ENCODE peak calls at places on chromosomes 4 and X, in eight cellular contexts. N, J, M, D, X, K, L and P are unnamed samples.
A peak's percentile ranks its signal among the peaks of the same experiment; 100 is the strongest.

GRCh38 chrX:77346859-77347258 is 100.3 kb upstream of the FGF16 start:
- DNase-seq in N (no peak), J (no peak), D (no peak), X (no peak), L (no peak), K (no peak), M (no peak), P (no peak)

GRCh38 chr4:60452259-60452658 is 747.9 kb upstream of the ADGRL3 start:
- DNase-seq in N (no peak), X (no peak), K (no peak), J (no peak), D (no peak), L (no peak), M (no peak), P (no peak)

GRCh38 chr4:48403358-48403757 is 62.0 kb downstream of the SLAIN2 start:
- DNase-seq in J (no peak), L (no peak), D (no peak), M (peak; percentile 68), X (no peak), K (no peak), N (no peak), P (no peak)

GRCh38 chr4:8277356-8278008 is 7.9 kb downstream of the HTRA3 start:
- DNase-seq in L (no peak), K (no peak), N (no peak), D (no peak), M (no peak), X (no peak), J (no peak), P (no peak)

GRCh38 chr4:117831060-117831683 is 203.1 kb upstream of the NDST3 start:
- DNase-seq in M (no peak), L (no peak), K (no peak), J (no peak), D (no peak), N (no peak), X (no peak), P (no peak)

GRCh38 chr4:158121203-158121586 is 51.6 kb downstream of the GASK1B start:
- DNase-seq in L (no peak), K (no peak), X (no peak), D (no peak), N (peak; percentile 68), J (peak; percentile 91), M (no peak), P (no peak)

GRCh38 chr4:116788723-116789122 is 296.7 kb downstream of the TRAM1L1 start:
- DNase-seq in M (no peak), L (no peak), K (no peak), J (no peak), X (no peak), N (no peak), D (no peak), P (no peak)

GRCh38 chr4:108031427-108032083 is 41.9 kb downstream of the HADH start:
- DNase-seq in K (no peak), X (no peak), L (no peak), M (no peak), D (no peak), N (no peak), J (no peak), P (no peak)

GRCh38 chr4:145938618-145939177 is at the start of gene ZNF827:
- DNase-seq in X (peak; percentile 47), J (peak; percentile 84), M (no peak), N (peak; percentile 46), D (peak; percentile 66), L (peak; percentile 47), K (peak; percentile 72), P (peak; percentile 58)

GRCh38 chr4:148061139-148061476 is 329.2 kb downstream of the ARHGAP10 start:
- DNase-seq in L (no peak), D (no peak), N (no peak), K (no peak), M (no peak), J (no peak), X (no peak), P (no peak)

GRCh38 chrX:133563705-133564104 is 148.4 kb upstream of the GPC4 start:
- DNase-seq in N (no peak), K (no peak), X (no peak), D (no peak), J (no peak), M (no peak), L (no peak), P (no peak)

GRCh38 chrX:74923942-74924448 is 1.3 kb downstream of the NEXMIF start:
- DNase-seq in D (no peak), X (no peak), M (no peak), L (no peak), N (no peak), K (peak; percentile 78), J (no peak), P (no peak)

GRCh38 chrX:81201692-81202412 is at the start of the genes HMGN5 and SH3BGRL:
- DNase-seq in K (peak; percentile 10), N (peak; percentile 77), J (peak; percentile 81), M (peak; percentile 82), L (peak; percentile 30), X (peak; percentile 5), D (peak; percentile 62), P (peak; percentile 49)

GRCh38 chr4:188175288-188175687 is 36.0 kb downstream of the TRIML1 start:
- DNase-seq in M (no peak), D (no peak), N (no peak), X (no peak), J (no peak), L (no peak), K (no peak), P (no peak)

GRCh38 chr4:3037957-3038451 is 36.3 kb downstream of the HTT-AS start:
- DNase-seq in N (no peak), X (no peak), L (no peak), J (no peak), D (no peak), K (no peak), M (no peak), P (no peak)

GRCh38 chr4:19941434-19941833 is 310.3 kb upstream of the SLIT2 start:
- DNase-seq in D (no peak), M (no peak), X (no peak), K (no peak), L (no peak), J (no peak), N (no peak), P (no peak)

GRCh38 chr4:85952518-85952917 is 407.3 kb downstream of the MAPK10 start:
- DNase-seq in N (no peak), J (peak; percentile 59), X (no peak), K (no peak), M (no peak), D (no peak), L (no peak), P (no peak)

GRCh38 chr4:38706301-38706700 is 42.3 kb downstream of the KLF3 start:
- DNase-seq in J (no peak), K (no peak), D (no peak), L (no peak), M (no peak), X (no peak), N (no peak), P (no peak)

GRCh38 chr4:18593297-18594002 is 571.9 kb upstream of the LCORL start:
- DNase-seq in X (peak; percentile 43), K (peak; percentile 80), N (peak; percentile 74), M (no peak), J (peak; percentile 55), D (peak; percentile 92), L (peak; percentile 39), P (peak; percentile 16)

GRCh38 chr4:77451530-77451929 is 154.1 kb upstream of the CXCL13 start:
- DNase-seq in D (no peak), K (no peak), M (no peak), N (no peak), J (no peak), X (no peak), L (no peak), P (no peak)

GRCh38 chrX:121455890-121456289 is 408.5 kb downstream of the GLUD2 start:
- DNase-seq in N (no peak), D (no peak), K (no peak), L (no peak), J (no peak), M (no peak), X (no peak), P (no peak)

GRCh38 chr4:61350932-61351331 is 150.8 kb downstream of the ADGRL3 start:
- DNase-seq in N (no peak), M (no peak), J (no peak), K (no peak), L (no peak), X (no peak), D (no peak), P (no peak)

GRCh38 chr4:16692021-16692420 is 206.4 kb downstream of the LDB2 start:
- DNase-seq in J (peak; percentile 49), K (no peak), L (no peak), N (no peak), X (no peak), M (no peak), D (no peak), P (no peak)

GRCh38 chrX:49202022-49202421 is 2.0 kb upstream of the SYP start:
- DNase-seq in D (no peak), M (no peak), J (no peak), L (no peak), N (no peak), X (no peak), K (no peak), P (no peak)

GRCh38 chrX:22057667-22058066 is 25.5 kb downstream of the PHEX start:
- DNase-seq in M (no peak), J (no peak), L (no peak), N (no peak), D (no peak), X (no peak), K (no peak), P (no peak)

GRCh38 chrX:8201896-8202331 is 30.8 kb upstream of the VCX2 start:
- DNase-seq in N (no peak), M (no peak), J (no peak), X (no peak), L (no peak), D (no peak), K (no peak), P (no peak)

GRCh38 chr4:165481458-165481857 is 102.7 kb downstream of the CPE start:
- DNase-seq in N (no peak), M (no peak), X (no peak), J (no peak), D (no peak), K (no peak), L (no peak), P (no peak)

GRCh38 chrX:18573556-18573955 is 98.4 kb downstream of the RS1 start:
- DNase-seq in L (no peak), D (no peak), N (no peak), M (no peak), X (no peak), K (no peak), J (no peak), P (no peak)